ENCODE peak calls at places on chromosome 11, in six cellular contexts. T, J, U, Z, B and E are unnamed samples.
A peak's percentile ranks its signal among the peaks of the same experiment; 100 is the strongest.

GRCh38 chr11:232783-233565 is 3.2 kb downstream of the SIRT3 start:
- DNase-seq in T (no peak), J (peak; percentile 38), U (no peak), Z (no peak), B (no peak), E (no peak)

GRCh38 chr11:70099578-70100282 is 21.6 kb downstream of the ANO1 start:
- DNase-seq in T (no peak), J (no peak), U (peak; percentile 61), Z (no peak), B (peak; percentile 60), E (no peak)

GRCh38 chr11:60953781-60954180 is 1.8 kb upstream of the SLC15A3 start:
- DNase-seq in T (no peak), J (no peak), U (peak; percentile 26), Z (no peak), B (peak; percentile 30), E (no peak)

GRCh38 chr11:12494699-12495098 is 117.3 kb downstream of the PARVA start:
- DNase-seq in T (no peak), J (no peak), U (peak; percentile 89), Z (no peak), B (peak; percentile 72), E (no peak)

GRCh38 chr11:3073029-3073435 is 15.8 kb upstream of the CARS1 start:
- DNase-seq in T (no peak), J (no peak), U (peak; percentile 87), Z (no peak), B (peak; percentile 45), E (no peak)

GRCh38 chr11:65894034-65894591 is 3.6 kb downstream of the CCDC85B start:
- DNase-seq in T (peak; percentile 37), J (no peak), U (no peak), Z (no peak), B (no peak), E (no peak)

GRCh38 chr11:130847517-130847916 is 68.8 kb downstream of the SNX19 start:
- DNase-seq in T (peak; percentile 99), J (no peak), U (peak; percentile 97), Z (no peak), B (peak; percentile 95), E (no peak)

GRCh38 chr11:108757630-108758029 is 92.8 kb downstream of the DDX10 start:
- DNase-seq in T (no peak), J (no peak), U (no peak), Z (no peak), B (no peak), E (no peak)

GRCh38 chr11:128910583-128910982 is 19.4 kb downstream of the KCNJ5 start:
- DNase-seq in T (peak; percentile 16), J (no peak), U (peak; percentile 49), Z (no peak), B (no peak), E (no peak)

DNA sequence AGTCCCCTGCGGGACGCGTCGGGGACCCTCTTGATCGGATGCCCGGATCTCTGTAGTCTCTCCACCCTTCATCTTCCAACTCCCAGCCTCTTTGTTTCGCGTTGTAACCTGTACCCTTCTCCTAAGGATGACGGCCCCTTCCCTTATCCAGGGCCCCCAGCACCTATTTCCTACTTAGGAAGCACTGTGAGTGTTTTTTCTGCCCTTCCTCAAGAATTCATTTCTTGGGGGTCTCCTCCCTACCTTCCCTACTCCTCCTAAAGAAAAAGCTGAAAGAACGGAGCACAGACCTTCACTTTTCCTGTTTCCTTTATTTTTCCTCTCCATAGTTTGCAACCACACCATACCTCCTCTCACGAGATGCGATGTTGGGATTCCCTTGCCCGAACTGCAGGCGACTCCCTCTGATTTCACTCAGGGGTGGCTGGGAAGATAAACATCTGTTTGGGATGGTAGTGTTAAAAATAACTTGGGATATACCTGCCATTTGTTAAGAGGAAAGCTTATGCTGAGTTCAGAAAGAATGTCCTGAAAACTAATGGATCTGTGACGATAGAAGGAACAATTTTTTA is 593 bp downstream of the FAM118B start:
- DNase-seq in T (peak; percentile 13), J (no peak), U (no peak), Z (no peak), B (peak; percentile 58), E (no peak)
- H3K27ac ChIP-seq in T (no peak overlapping the region), J (no peak overlapping the region), U (peak overlapping the region; percentile 72), Z (peak overlapping the region; percentile 76), B (peak overlapping the region; percentile 18), E (peak overlapping the region; percentile 42)

DNA sequence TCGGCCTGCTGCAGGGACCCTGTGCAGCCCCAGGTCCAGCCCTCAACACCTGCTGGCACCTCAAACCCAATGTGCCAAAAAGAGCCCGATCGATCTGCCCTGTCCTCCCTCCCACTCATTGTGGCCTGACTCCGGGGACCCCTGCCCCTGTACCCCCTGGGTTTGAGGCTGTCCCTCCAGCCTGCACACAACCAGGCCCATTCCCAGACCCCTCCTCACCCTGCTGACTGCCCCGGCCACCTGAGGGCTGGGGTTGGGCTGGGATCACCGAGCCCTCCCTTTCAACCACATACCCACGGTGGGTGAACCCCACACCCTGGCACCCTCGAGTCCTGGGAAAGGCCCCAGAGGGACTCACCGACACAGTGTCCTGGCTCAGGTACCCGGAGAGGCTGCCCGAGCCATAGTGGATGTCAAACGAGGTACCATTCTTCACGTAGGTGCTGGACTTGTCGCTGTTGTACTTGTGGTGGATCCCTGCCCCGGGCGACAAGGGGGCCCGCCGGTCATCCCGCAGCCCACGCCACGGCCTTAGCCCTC is 5.0 kb downstream of the CTSD start:
- DNase-seq in T (no peak), J (no peak), U (no peak), Z (no peak), B (no peak), E (no peak)
- H3K27ac ChIP-seq in T (no peak overlapping the region), J (peak overlapping the region; percentile 15), U (no peak overlapping the region), Z (peak overlapping the region; percentile 62), B (no peak overlapping the region), E (peak overlapping the region; percentile 94)

DNA sequence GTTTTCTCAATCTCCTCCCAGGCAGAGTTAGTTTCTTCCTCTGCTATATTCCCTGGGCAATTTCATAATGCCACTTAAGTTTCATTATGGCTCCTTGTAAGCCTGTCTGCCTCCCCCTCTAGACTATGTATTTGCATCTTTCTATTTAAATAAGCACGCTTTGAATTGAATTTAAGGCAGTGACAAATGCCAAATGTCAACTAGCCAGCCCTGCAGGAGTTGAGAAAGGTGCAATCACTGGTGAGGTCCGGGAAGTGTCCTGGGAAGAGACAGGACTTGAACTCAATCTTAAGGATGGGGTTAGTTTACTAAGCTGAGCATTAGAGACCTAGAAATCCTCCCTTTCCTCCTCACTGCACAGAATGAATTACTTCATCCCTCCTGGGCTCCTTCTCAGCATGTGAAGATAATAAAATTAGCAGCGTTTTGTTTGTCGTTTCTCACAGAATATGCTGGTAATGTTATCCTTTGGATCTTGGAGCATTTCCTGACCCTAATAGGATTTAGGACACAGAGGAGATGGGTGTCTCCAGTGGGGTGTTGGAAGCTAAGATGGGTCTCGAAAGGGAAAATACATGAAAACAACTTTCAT is 1.6 kb downstream of the TCP11L1 start:
- DNase-seq in T (no peak), J (no peak), U (no peak), Z (no peak), B (no peak), E (no peak)
- H3K27ac ChIP-seq in T (peak overlapping the region; percentile 88), J (no peak overlapping the region), U (peak overlapping the region; percentile 93), Z (no peak overlapping the region), B (peak overlapping the region; percentile 95), E (peak overlapping the region; percentile 97)

GRCh38 chr11:29022676-29023075 is 914.5 kb downstream of the METTL15 start:
- DNase-seq in T (peak; percentile 6), J (no peak), U (peak; percentile 54), Z (no peak), B (peak; percentile 53), E (no peak)

GRCh38 chr11:29018631-29019030 is 910.4 kb downstream of the METTL15 start:
- DNase-seq in T (peak; percentile 90), J (no peak), U (peak; percentile 96), Z (no peak), B (peak; percentile 87), E (no peak)

GRCh38 chr11:29012507-29012906 is 904.3 kb downstream of the METTL15 start:
- DNase-seq in T (no peak), J (no peak), U (no peak), Z (no peak), B (no peak), E (no peak)

GRCh38 chr11:29019960-29020683 is 911.9 kb downstream of the METTL15 start:
- DNase-seq in T (peak; percentile 73), J (no peak), U (peak; percentile 57), Z (no peak), B (peak; percentile 44), E (no peak)

GRCh38 chr11:29017941-29018340 is 909.8 kb downstream of the METTL15 start:
- DNase-seq in T (peak; percentile 39), J (no peak), U (no peak), Z (no peak), B (no peak), E (no peak)
- H3K27ac ChIP-seq in T (peak overlapping the region; percentile 67), J (no peak overlapping the region), U (no peak overlapping the region), Z (no peak overlapping the region), B (peak overlapping the region; percentile 80), E (no peak overlapping the region)